ENCODE peak calls at places on chromosome 16, in five cellular contexts. One of them, this sample, is unnamed.

GRCh38 chr16:68972008-68972407 is 128.7 kb downstream of the TANGO6 start:
- DNase-seq in stomach: no peak
- DNase-seq in naive B cell: no peak
- DNase-seq in lower leg skin: no peak
- DNase-seq in effector memory CD8-positive, alpha-beta T cell: no peak
- DNase-seq in this sample: no peak

GRCh38 chr16:11914210-11914758 is 1.5 kb downstream of the GSPT1 start:
- DNase-seq in stomach: no peak
- DNase-seq in naive B cell: no peak
- DNase-seq in lower leg skin: no peak
- DNase-seq in effector memory CD8-positive, alpha-beta T cell: no peak
- DNase-seq in this sample: no peak

GRCh38 chr16:49453983-49454382 is 80.4 kb downstream of the C16orf78 start:
- DNase-seq in stomach: no peak
- DNase-seq in naive B cell: no peak
- DNase-seq in lower leg skin: peak; percentile 72
- DNase-seq in effector memory CD8-positive, alpha-beta T cell: no peak
- DNase-seq in this sample: peak; percentile 5

GRCh38 chr16:17937003-17937402 is 399.5 kb downstream of the NPIPA8 start:
- DNase-seq in stomach: no peak
- DNase-seq in naive B cell: no peak
- DNase-seq in lower leg skin: no peak
- DNase-seq in effector memory CD8-positive, alpha-beta T cell: no peak
- DNase-seq in this sample: no peak

GRCh38 chr16:53235851-53236250 is 181.1 kb downstream of the CHD9 start:
- DNase-seq in stomach: no peak
- DNase-seq in naive B cell: no peak
- DNase-seq in lower leg skin: no peak
- DNase-seq in effector memory CD8-positive, alpha-beta T cell: no peak
- DNase-seq in this sample: no peak

GRCh38 chr16:89359296-89360147 is 130.8 kb downstream of the ANKRD11 start:
- DNase-seq in stomach: no peak
- DNase-seq in naive B cell: no peak
- DNase-seq in lower leg skin: no peak
- DNase-seq in effector memory CD8-positive, alpha-beta T cell: no peak
- DNase-seq in this sample: no peak

GRCh38 chr16:27304102-27304501 is 9.7 kb upstream of the IL4R start:
- DNase-seq in stomach: no peak
- DNase-seq in naive B cell: no peak
- DNase-seq in lower leg skin: no peak
- DNase-seq in effector memory CD8-positive, alpha-beta T cell: no peak
- DNase-seq in this sample: no peak

GRCh38 chr16:15576960-15577958 is 65.7 kb downstream of the MARF1 start:
- DNase-seq in stomach: peak; percentile 50
- DNase-seq in naive B cell: no peak
- DNase-seq in lower leg skin: no peak
- DNase-seq in effector memory CD8-positive, alpha-beta T cell: no peak
- DNase-seq in this sample: no peak

GRCh38 chr16:10405386-10405939 is 19.6 kb downstream of the ATF7IP2 start:
- DNase-seq in stomach: no peak
- DNase-seq in naive B cell: no peak
- DNase-seq in lower leg skin: no peak
- DNase-seq in effector memory CD8-positive, alpha-beta T cell: no peak
- DNase-seq in this sample: no peak

GRCh38 chr16:76389126-76389525 is 111.9 kb downstream of the CNTNAP4 start:
- DNase-seq in stomach: no peak
- DNase-seq in naive B cell: no peak
- DNase-seq in lower leg skin: no peak
- DNase-seq in effector memory CD8-positive, alpha-beta T cell: no peak
- DNase-seq in this sample: no peak

This sample was measured in left lung.